ENCODE peak calls at places on chromosome 14, in eight cellular contexts. R, K, P, L, B, J, A and T are unnamed samples.

GRCh38 chr14:99821519-99822165 is 28.4 kb downstream of the EML1 start:
- DNase-seq in K (no peak), R (no peak), P (peak), B (no peak), A (no peak), J (peak), L (no peak), T (peak)

GRCh38 chr14:26841920-26842741 is 244.3 kb upstream of the NOVA1 start:
- DNase-seq in P (peak), J (peak), B (peak), A (no peak), L (no peak), R (peak), K (peak), T (no peak)

GRCh38 chr14:58824106-58824505 is 186.3 kb downstream of the DACT1 start:
- DNase-seq in K (no peak), L (no peak), J (peak), R (no peak), A (no peak), B (no peak), P (no peak), T (no peak)

GRCh38 chr14:67532998-67533753 is at the start of gene PLEKHH1:
- DNase-seq in P (peak), J (peak), B (peak), K (peak), L (peak), R (peak), A (peak), T (peak)

GRCh38 chr14:68874746-68875155 is 81.9 kb upstream of the ZFP36L1 start:
- DNase-seq in A (no peak), R (no peak), J (no peak), P (no peak), K (no peak), L (no peak), B (peak), T (no peak)

GRCh38 chr14:72736348-72736747 is 157.6 kb downstream of the DPF3 start:
- DNase-seq in A (no peak), K (no peak), L (no peak), B (no peak), J (peak), P (peak), R (no peak), T (no peak)

GRCh38 chr14:87725318-87725717 is 267.7 kb downstream of the GALC start:
- DNase-seq in B (no peak), P (no peak), K (no peak), A (no peak), L (no peak), R (no peak), J (no peak), T (no peak)

GRCh38 chr14:94670692-94671285 is 58.6 kb downstream of the SERPINA3 start:
- DNase-seq in J (no peak), A (no peak), L (no peak), P (no peak), B (no peak), R (no peak), K (no peak), T (no peak)

GRCh38 chr14:40340708-40341107 is 908.5 kb upstream of the FBXO33 start:
- DNase-seq in J (no peak), A (no peak), R (no peak), K (no peak), L (no peak), B (no peak), P (no peak), T (no peak)

GRCh38 chr14:56195727-56196126 is 77.5 kb downstream of the PELI2 start:
- DNase-seq in L (no peak), K (no peak), P (peak), A (no peak), J (peak), R (no peak), B (no peak), T (no peak)

GRCh38 chr14:75978249-75978731 is 3.5 kb downstream of the TGFB3 start:
- DNase-seq in B (no peak), K (no peak), J (no peak), A (peak), L (no peak), P (no peak), R (no peak), T (peak)

GRCh38 chr14:59120931-59121330 is 67.5 kb upstream of the DAAM1 start:
- DNase-seq in K (no peak), A (no peak), P (no peak), J (no peak), B (no peak), R (no peak), L (no peak), T (no peak)